ENCODE peak calls at places on chromosomes 11 and 22, in seven cellular contexts. R, T, L, P, K, U and O are unnamed samples.

GRCh38 chr11:69040581-69041260 is 8.0 kb upstream of the TPCN2 start:
- DNase-seq in R (no peak), T (no peak), L (no peak), P (no peak), K (no peak), U (peak), O (no peak)

GRCh38 chr11:90629251-90629806 is 406.5 kb upstream of the CHORDC1 start:
- DNase-seq in R (no peak), T (no peak), L (no peak), P (no peak), K (no peak), U (no peak), O (no peak)

GRCh38 chr11:128936546-128937275 is 6.0 kb downstream of the TP53AIP1 start:
- DNase-seq in R (no peak), T (no peak), L (no peak), P (no peak), K (no peak), U (no peak), O (no peak)

GRCh38 chr11:110295487-110296225 is 758 bp downstream of the RDX start:
- DNase-seq in R (peak), T (peak), L (peak), P (peak), K (no peak), U (peak), O (peak)

GRCh38 chr22:34129691-34130486 is 209.6 kb upstream of the LARGE1 start:
- DNase-seq in R (no peak), T (no peak), L (peak), P (no peak), K (no peak), U (no peak), O (no peak)

GRCh38 chr11:34274712-34275398 is 83.0 kb downstream of the ABTB2 start:
- DNase-seq in R (peak), T (peak), L (peak), P (peak), K (peak), U (peak), O (peak)

GRCh38 chr11:72725731-72726042 is 26.5 kb downstream of the ARAP1 start:
- DNase-seq in R (no peak), T (peak), L (no peak), P (no peak), K (no peak), U (no peak), O (no peak)

GRCh38 chr11:59173964-59174663 is 2.2 kb downstream of the DTX4 start:
- DNase-seq in R (peak), T (peak), L (peak), P (peak), K (no peak), U (no peak), O (peak)

GRCh38 chr11:2808850-2809847 is 76.4 kb downstream of the CDKN1C start:
- DNase-seq in R (peak), T (peak), L (peak), P (peak), K (no peak), U (no peak), O (peak)

GRCh38 chr11:95788921-95789505 is 569 bp downstream of the FAM76B start:
- DNase-seq in R (peak), T (no peak), L (peak), P (no peak), K (no peak), U (peak), O (no peak)

GRCh38 chr11:57798905-57799559 is 37.4 kb downstream of the CTNND1 start:
- DNase-seq in R (peak), T (no peak), L (peak), P (no peak), K (no peak), U (peak), O (peak)

GRCh38 chr11:63671322-63672155 is at the start of gene ATL3:
- DNase-seq in R (peak), T (peak), L (peak), P (peak), K (peak), U (peak), O (peak)

GRCh38 chr11:66268953-66269906 is 791 bp downstream of the RAB1B start:
- DNase-seq in R (no peak), T (no peak), L (no peak), P (no peak), K (no peak), U (peak), O (no peak)

GRCh38 chr11:94876645-94877445 is 96.5 kb downstream of the CWC15 start:
- DNase-seq in R (peak), T (peak), L (peak), P (peak), K (peak), U (peak), O (peak)

GRCh38 chr11:31987118-31988005 is 103.5 kb upstream of the RCN1 start:
- DNase-seq in R (no peak), T (peak), L (no peak), P (no peak), K (no peak), U (no peak), O (no peak)

GRCh38 chr11:107675902-107676301 is 36.0 kb downstream of the SLN start:
- DNase-seq in R (no peak), T (no peak), L (no peak), P (no peak), K (no peak), U (no peak), O (no peak)

GRCh38 chr11:87473174-87473573 is 435.4 kb downstream of the TMEM135 start:
- DNase-seq in R (peak), T (no peak), L (no peak), P (no peak), K (no peak), U (peak), O (no peak)

GRCh38 chr22:31943206-31943975 is 944 bp upstream of the YWHAH start:
- DNase-seq in R (no peak), T (no peak), L (no peak), P (no peak), K (no peak), U (no peak), O (no peak)

GRCh38 chr22:45785458-45785857 is 113.8 kb downstream of the ATXN10 start:
- DNase-seq in R (no peak), T (no peak), L (no peak), P (no peak), K (no peak), U (no peak), O (no peak)

GRCh38 chr11:88059326-88059725 is 115.9 kb downstream of the RAB38 start:
- DNase-seq in R (no peak), T (no peak), L (no peak), P (no peak), K (no peak), U (no peak), O (no peak)

GRCh38 chr11:70233511-70233919 is 30.4 kb downstream of the FADD start:
- DNase-seq in R (peak), T (no peak), L (peak), P (no peak), K (no peak), U (peak), O (no peak)

GRCh38 chr11:118001494-118001971 is 15.3 kb downstream of the IL10RA start:
- DNase-seq in R (no peak), T (no peak), L (no peak), P (no peak), K (no peak), U (no peak), O (no peak)

GRCh38 chr11:46001427-46002049 is 79.1 kb downstream of the LARGE2 start:
- DNase-seq in R (no peak), T (no peak), L (no peak), P (no peak), K (no peak), U (no peak), O (no peak)

GRCh38 chr22:27474711-27475547 is 326.6 kb downstream of the MN1 start:
- DNase-seq in R (peak), T (no peak), L (no peak), P (peak), K (no peak), U (peak), O (no peak)

GRCh38 chr22:50001388-50002231 is 11.0 kb downstream of the IL17REL start:
- DNase-seq in R (no peak), T (peak), L (no peak), P (no peak), K (no peak), U (no peak), O (no peak)

GRCh38 chr11:134818531-134818930 is 406.5 kb upstream of the B3GAT1 start:
- DNase-seq in R (no peak), T (no peak), L (no peak), P (no peak), K (no peak), U (no peak), O (no peak)

GRCh38 chr11:60991457-60991856 is 20.0 kb downstream of the CD6 start:
- DNase-seq in R (no peak), T (no peak), L (no peak), P (no peak), K (no peak), U (no peak), O (no peak)

GRCh38 chr22:36569999-36570398 is 41.0 kb upstream of the EIF3D start:
- DNase-seq in R (no peak), T (no peak), L (no peak), P (no peak), K (no peak), U (peak), O (no peak)

GRCh38 chr11:63666874-63667273 is 4.3 kb downstream of the ATL3 start:
- DNase-seq in R (no peak), T (no peak), L (no peak), P (no peak), K (no peak), U (peak), O (no peak)

GRCh38 chr11:104443387-104443786 is 279.4 kb upstream of the PDGFD start:
- DNase-seq in R (no peak), T (no peak), L (no peak), P (no peak), K (no peak), U (no peak), O (no peak)

GRCh38 chr22:27299181-27300085 is 502.1 kb downstream of the MN1 start:
- DNase-seq in R (no peak), T (no peak), L (no peak), P (no peak), K (no peak), U (no peak), O (no peak)

GRCh38 chr11:22558638-22559037 is 67.0 kb downstream of the FANCF start:
- DNase-seq in R (no peak), T (no peak), L (no peak), P (no peak), K (no peak), U (peak), O (no peak)

GRCh38 chr22:46432164-46433068 is 96.9 kb downstream of the TRMU start:
- DNase-seq in R (no peak), T (peak), L (peak), P (no peak), K (no peak), U (no peak), O (peak)

GRCh38 chr11:86876716-86877234 is 76.4 kb downstream of the PRSS23 start:
- DNase-seq in R (no peak), T (no peak), L (no peak), P (no peak), K (no peak), U (no peak), O (no peak)

GRCh38 chr11:27012254-27012921 is 18.5 kb downstream of the FIBIN start:
- DNase-seq in R (peak), T (no peak), L (peak), P (no peak), K (no peak), U (peak), O (no peak)

GRCh38 chr11:40746282-40746681 is 713.2 kb downstream of the LRRC4C start:
- DNase-seq in R (no peak), T (no peak), L (no peak), P (no peak), K (no peak), U (no peak), O (no peak)
- H3K4me3 ChIP-seq in R (no peak), T (no peak), L (no peak), P (no peak), K (no peak), U (no peak), O (no peak)

DNA sequence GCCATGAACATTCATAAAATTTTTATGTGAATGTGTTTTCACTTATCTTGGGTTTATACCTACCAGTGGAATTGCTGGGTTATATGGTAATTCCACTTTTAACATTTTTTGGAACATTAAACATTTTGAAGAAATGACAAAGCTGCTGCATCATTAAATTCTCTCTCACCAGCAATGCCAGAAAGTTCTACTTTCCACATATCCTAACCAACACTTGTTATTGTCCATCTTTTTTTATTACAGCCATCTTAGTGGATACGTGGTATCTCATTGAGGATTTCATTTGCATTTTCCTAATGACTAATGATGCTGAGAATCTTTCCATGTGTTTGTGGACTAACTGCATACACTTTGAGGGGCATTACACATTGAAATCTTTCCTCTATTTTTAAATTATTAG is 122.6 kb downstream of the SIK3 start:
- DNase-seq in R (no peak), T (no peak), L (no peak), P (no peak), K (no peak), U (no peak), O (no peak)
- H3K4me3 ChIP-seq in R (no peak), T (no peak), L (no peak), P (no peak), K (no peak), U (no peak), O (no peak)

GRCh38 chr22:44365832-44366231 is 53.1 kb upstream of the SHISAL1 start:
- DNase-seq in R (peak), T (no peak), L (no peak), P (peak), K (no peak), U (no peak), O (peak)

GRCh38 chr22:44369916-44370804 is 57.4 kb upstream of the SHISAL1 start:
- DNase-seq in R (no peak), T (peak), L (no peak), P (peak), K (no peak), U (no peak), O (no peak)

GRCh38 chr22:44366372-44367310 is 53.9 kb upstream of the SHISAL1 start:
- DNase-seq in R (peak), T (peak), L (no peak), P (peak), K (no peak), U (peak), O (no peak)

GRCh38 chr22:44369241-44369652 is 56.5 kb upstream of the SHISAL1 start:
- DNase-seq in R (no peak), T (peak), L (no peak), P (peak), K (no peak), U (no peak), O (no peak)

GRCh38 chr22:44368611-44369010 is 55.9 kb upstream of the SHISAL1 start:
- DNase-seq in R (no peak), T (peak), L (no peak), P (peak), K (no peak), U (no peak), O (peak)
- H3K4me3 ChIP-seq in R (no peak), T (no peak), L (no peak), P (no peak), K (no peak), U (no peak), O (no peak)

GRCh38 chr11:112322173-112322813 is 61.6 kb upstream of the PLET1 start:
- DNase-seq in R (no peak), T (no peak), L (no peak), P (no peak), K (no peak), U (no peak), O (no peak)
- H3K4me3 ChIP-seq in R (no peak), T (no peak), L (no peak), P (no peak), K (no peak), U (no peak), O (no peak)

GRCh38 chr11:47107709-47108108 is 69.0 kb downstream of the ARFGAP2 start:
- DNase-seq in R (no peak), T (no peak), L (no peak), P (no peak), K (no peak), U (no peak), O (no peak)

GRCh38 chr11:47108214-47108613 is 68.5 kb downstream of the ARFGAP2 start:
- DNase-seq in R (no peak), T (no peak), L (no peak), P (no peak), K (no peak), U (no peak), O (no peak)

GRCh38 chr11:47109882-47110281 is 66.8 kb downstream of the ARFGAP2 start:
- DNase-seq in R (no peak), T (no peak), L (no peak), P (no peak), K (no peak), U (no peak), O (no peak)

GRCh38 chr11:47111318-47111804 is 65.3 kb downstream of the ARFGAP2 start:
- DNase-seq in R (no peak), T (no peak), L (no peak), P (no peak), K (no peak), U (no peak), O (no peak)

DNA sequence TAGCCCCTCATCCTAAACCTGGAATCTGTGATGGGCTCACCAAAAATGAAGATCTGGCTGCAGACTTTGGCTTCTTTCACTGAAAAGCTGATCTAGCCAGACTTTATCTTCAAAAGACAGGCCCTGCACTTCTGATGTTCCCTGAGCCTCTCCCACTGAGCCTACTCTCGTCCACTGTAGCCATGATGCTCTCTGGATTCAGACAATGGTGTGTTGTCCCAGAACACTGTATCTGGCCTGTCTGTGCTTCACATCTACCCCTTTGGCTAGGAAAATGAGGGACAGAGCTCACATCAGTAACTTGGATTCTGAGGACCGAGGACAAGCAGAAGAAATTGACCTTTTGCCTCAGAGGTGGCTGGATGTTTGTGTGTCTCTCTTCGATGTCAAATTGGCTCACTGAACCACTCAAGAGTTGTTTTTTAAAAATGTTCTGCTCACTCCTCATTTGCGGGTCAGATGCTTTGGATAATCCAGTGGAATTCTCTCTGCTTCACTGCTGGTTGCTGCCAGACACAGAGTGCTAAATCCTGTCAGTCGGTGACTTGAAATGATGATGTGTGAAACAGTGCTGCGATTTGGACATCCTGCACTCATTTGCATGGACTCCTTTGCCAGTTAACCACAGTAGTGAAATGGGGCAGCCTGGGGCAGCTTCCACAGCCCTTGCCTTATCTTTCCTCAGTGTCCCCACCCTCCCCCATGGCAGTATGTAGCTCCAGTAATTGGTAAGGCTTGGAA is 67.5 kb downstream of the ARFGAP2 start:
- DNase-seq in R (no peak), T (no peak), L (no peak), P (no peak), K (no peak), U (no peak), O (no peak)
- H3K4me3 ChIP-seq in R (no peak), T (no peak), L (no peak), P (no peak), K (no peak), U (no peak), O (no peak)

DNA sequence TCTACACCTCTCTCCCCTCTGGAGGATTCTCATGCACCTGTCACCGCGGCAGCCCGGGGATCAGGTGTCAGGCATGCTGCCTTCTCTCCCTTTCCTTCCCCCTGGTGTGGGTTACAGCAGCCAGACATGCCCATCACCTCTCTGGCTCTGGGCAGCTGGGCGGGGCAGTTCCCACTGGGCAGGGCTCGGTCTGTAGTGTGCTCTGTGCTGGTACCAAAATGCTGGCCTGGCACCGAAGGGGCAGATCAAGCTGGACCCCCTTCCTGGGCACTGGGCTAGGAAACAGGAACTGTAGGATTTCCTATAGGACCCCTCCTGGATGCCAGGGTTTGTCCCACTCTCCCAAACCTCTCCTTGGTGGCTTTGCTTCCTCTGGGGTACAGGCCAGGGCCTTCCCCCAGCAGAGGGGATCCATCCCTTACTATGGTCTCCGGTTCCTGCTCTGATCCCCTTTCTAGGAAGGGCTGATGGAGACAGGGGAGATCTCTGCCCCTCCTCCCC is 821 bp downstream of the GAL3ST1 start:
- DNase-seq in R (no peak), T (no peak), L (peak), P (no peak), K (no peak), U (no peak), O (peak)
- H3K4me3 ChIP-seq in R (no peak), T (no peak), L (no peak), P (no peak), K (no peak), U (no peak), O (no peak)